ENCODE peak calls at places on chromosomes 2 and 18, in eight cellular contexts. One of them, this sample, is unnamed.

GRCh38 chr2:136858656-136859055 is 93.3 kb downstream of the THSD7B start:
- DNase-seq in left ventricle myocardium inferior: no peak
- DNase-seq in A673: no peak
- DNase-seq in endothelial cell: no peak
- DNase-seq in cardiac muscle cell: no peak
- DNase-seq in AG09319: no peak
- DNase-seq in kidney: no peak
- DNase-seq in kidney epithelial cell: no peak
- DNase-seq in this sample: no peak

GRCh38 chr2:229154381-229154780 is 116.7 kb downstream of the PID1 start:
- DNase-seq in left ventricle myocardium inferior: no peak
- DNase-seq in A673: no peak
- DNase-seq in endothelial cell: no peak
- DNase-seq in cardiac muscle cell: peak
- DNase-seq in AG09319: no peak
- DNase-seq in kidney: no peak
- DNase-seq in kidney epithelial cell: no peak
- DNase-seq in this sample: no peak

GRCh38 chr2:65265090-65266045 is 37.7 kb downstream of the ACTR2 start:
- DNase-seq in left ventricle myocardium inferior: no peak
- DNase-seq in A673: peak
- DNase-seq in endothelial cell: no peak
- DNase-seq in cardiac muscle cell: peak
- DNase-seq in AG09319: peak
- DNase-seq in kidney: no peak
- DNase-seq in kidney epithelial cell: peak
- DNase-seq in this sample: no peak

GRCh38 chr2:191802180-191802579 is 44.7 kb downstream of the CAVIN2 start:
- DNase-seq in left ventricle myocardium inferior: no peak
- DNase-seq in A673: no peak
- DNase-seq in endothelial cell: no peak
- DNase-seq in cardiac muscle cell: no peak
- DNase-seq in AG09319: no peak
- DNase-seq in kidney: no peak
- DNase-seq in kidney epithelial cell: no peak
- DNase-seq in this sample: no peak

GRCh38 chr2:136213836-136214235 is 95.9 kb upstream of the CXCR4 start:
- DNase-seq in left ventricle myocardium inferior: no peak
- DNase-seq in A673: no peak
- DNase-seq in endothelial cell: no peak
- DNase-seq in cardiac muscle cell: no peak
- DNase-seq in AG09319: no peak
- DNase-seq in kidney: no peak
- DNase-seq in kidney epithelial cell: no peak
- DNase-seq in this sample: no peak

GRCh38 chr2:20355131-20355530 is 4.5 kb upstream of the PUM2 start:
- DNase-seq in left ventricle myocardium inferior: no peak
- DNase-seq in A673: no peak
- DNase-seq in endothelial cell: no peak
- DNase-seq in cardiac muscle cell: peak
- DNase-seq in AG09319: no peak
- DNase-seq in kidney: no peak
- DNase-seq in kidney epithelial cell: no peak
- DNase-seq in this sample: no peak

GRCh38 chr18:9020221-9020620 is 82.3 kb upstream of the NDUFV2 start:
- DNase-seq in left ventricle myocardium inferior: no peak
- DNase-seq in A673: no peak
- DNase-seq in endothelial cell: no peak
- DNase-seq in cardiac muscle cell: no peak
- DNase-seq in AG09319: no peak
- DNase-seq in kidney: no peak
- DNase-seq in kidney epithelial cell: no peak
- DNase-seq in this sample: no peak

GRCh38 chr2:12236136-12236834 is 480.5 kb upstream of the TRIB2 start:
- DNase-seq in left ventricle myocardium inferior: no peak
- DNase-seq in A673: no peak
- DNase-seq in endothelial cell: no peak
- DNase-seq in cardiac muscle cell: peak
- DNase-seq in AG09319: no peak
- DNase-seq in kidney: no peak
- DNase-seq in kidney epithelial cell: no peak
- DNase-seq in this sample: no peak

GRCh38 chr2:20034821-20035220 is 16.6 kb downstream of the LAPTM4A start:
- DNase-seq in left ventricle myocardium inferior: no peak
- DNase-seq in A673: no peak
- DNase-seq in endothelial cell: no peak
- DNase-seq in cardiac muscle cell: no peak
- DNase-seq in AG09319: no peak
- DNase-seq in kidney: no peak
- DNase-seq in kidney epithelial cell: no peak
- DNase-seq in this sample: no peak

GRCh38 chr2:71950256-71951066 is 197.2 kb downstream of the CYP26B1 start:
- DNase-seq in left ventricle myocardium inferior: peak
- DNase-seq in A673: no peak
- DNase-seq in endothelial cell: no peak
- DNase-seq in cardiac muscle cell: peak
- DNase-seq in AG09319: no peak
- DNase-seq in kidney: peak
- DNase-seq in kidney epithelial cell: no peak
- DNase-seq in this sample: no peak

GRCh38 chr2:85160946-85161625 is 27.9 kb downstream of the TCF7L1 start:
- DNase-seq in left ventricle myocardium inferior: no peak
- DNase-seq in A673: no peak
- DNase-seq in endothelial cell: no peak
- DNase-seq in cardiac muscle cell: peak
- DNase-seq in AG09319: no peak
- DNase-seq in kidney: no peak
- DNase-seq in kidney epithelial cell: no peak
- DNase-seq in this sample: peak

GRCh38 chr2:85161626-85161960 is 28.4 kb downstream of the TCF7L1 start:
- DNase-seq in left ventricle myocardium inferior: no peak
- DNase-seq in A673: no peak
- DNase-seq in endothelial cell: no peak
- DNase-seq in cardiac muscle cell: no peak
- DNase-seq in AG09319: no peak
- DNase-seq in kidney: no peak
- DNase-seq in kidney epithelial cell: no peak
- DNase-seq in this sample: no peak

GRCh38 chr2:85165291-85165690 is 32.1 kb downstream of the TCF7L1 start:
- DNase-seq in left ventricle myocardium inferior: no peak
- DNase-seq in A673: no peak
- DNase-seq in endothelial cell: no peak
- DNase-seq in cardiac muscle cell: no peak
- DNase-seq in AG09319: no peak
- DNase-seq in kidney: no peak
- DNase-seq in kidney epithelial cell: no peak
- DNase-seq in this sample: no peak

GRCh38 chr2:85164145-85164559 is 31.0 kb downstream of the TCF7L1 start:
- DNase-seq in left ventricle myocardium inferior: no peak
- DNase-seq in A673: peak
- DNase-seq in endothelial cell: no peak
- DNase-seq in cardiac muscle cell: no peak
- DNase-seq in AG09319: no peak
- DNase-seq in kidney: no peak
- DNase-seq in kidney epithelial cell: no peak
- DNase-seq in this sample: no peak

DNA sequence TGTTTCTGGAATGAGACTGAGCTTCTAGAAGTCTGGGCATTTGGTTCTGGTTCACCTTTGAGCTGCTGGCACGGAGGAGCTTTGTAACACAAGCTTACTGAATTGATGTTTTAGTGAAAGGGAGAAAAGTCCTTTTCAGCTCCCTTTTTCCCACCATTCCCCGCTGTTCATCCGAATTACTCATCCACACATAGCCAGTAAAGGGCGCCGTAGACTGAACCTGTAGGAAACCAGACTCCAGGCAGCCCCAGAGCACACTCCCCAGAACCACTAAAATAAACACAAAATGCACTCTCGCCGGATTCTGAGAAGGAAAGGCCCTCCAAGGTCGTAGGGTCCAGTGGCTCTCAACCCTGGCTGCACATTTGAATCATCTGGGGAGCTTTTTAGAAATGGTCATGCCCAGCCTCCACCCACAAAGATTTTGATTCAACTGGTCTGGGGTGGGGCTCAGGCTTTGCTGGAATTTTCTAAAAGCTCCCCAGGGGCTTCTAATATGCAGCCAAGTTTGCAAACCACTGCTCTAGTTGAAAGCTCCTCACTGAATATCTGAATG is 29.6 kb downstream of the TCF7L1 start:
- DNase-seq in left ventricle myocardium inferior: no peak
- DNase-seq in A673: peak
- DNase-seq in endothelial cell: no peak
- DNase-seq in cardiac muscle cell: peak
- DNase-seq in AG09319: peak
- DNase-seq in kidney: no peak
- DNase-seq in kidney epithelial cell: no peak
- DNase-seq in this sample: no peak
- TF ChIP-seq CTCF in left ventricle myocardium inferior: no peak
- TF ChIP-seq CTCF in A673: no peak
- TF ChIP-seq CTCF in endothelial cell: no peak
- TF ChIP-seq CTCF in cardiac muscle cell: no peak
- TF ChIP-seq CTCF in AG09319: no peak
- TF ChIP-seq CTCF in kidney: no peak
- TF ChIP-seq CTCF in kidney epithelial cell: no peak
- TF ChIP-seq CTCF in this sample: no peak

DNA sequence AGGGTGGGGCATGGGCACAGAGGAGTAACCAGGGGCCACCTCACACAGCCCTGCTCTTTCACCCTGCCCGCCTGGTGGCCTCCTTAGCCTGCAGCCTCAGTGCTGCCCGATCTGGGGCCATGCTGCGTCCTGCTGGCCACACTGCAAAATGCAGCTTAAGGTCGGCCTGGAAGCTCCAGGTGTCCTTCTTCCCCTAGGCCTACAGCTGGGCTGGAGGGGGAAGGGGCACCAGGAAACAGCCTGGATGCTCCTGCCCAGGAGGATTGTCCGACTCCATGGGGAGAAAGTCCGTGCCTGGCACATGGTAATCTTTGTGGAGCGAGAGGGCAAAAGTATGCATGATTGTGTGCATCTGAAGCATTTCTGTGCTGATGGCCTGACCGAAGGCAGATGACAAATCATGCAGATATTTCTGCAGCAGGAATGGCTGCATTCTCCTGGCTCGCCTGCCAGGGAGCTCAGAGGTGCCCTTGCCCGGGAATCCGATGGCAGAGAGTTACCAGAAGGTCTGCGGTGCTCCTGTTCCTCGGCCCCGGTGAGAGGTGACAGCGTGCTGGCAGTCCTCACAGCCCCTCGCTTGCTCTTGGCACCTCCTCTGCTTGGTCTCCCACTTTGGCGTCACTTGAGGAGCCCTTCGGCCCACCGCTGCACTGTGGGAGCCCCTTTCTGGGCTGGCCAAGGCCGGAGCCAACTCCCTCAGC is 12.8 kb upstream of the ALPP start:
- DNase-seq in left ventricle myocardium inferior: no peak
- DNase-seq in A673: no peak
- DNase-seq in endothelial cell: peak
- DNase-seq in cardiac muscle cell: peak
- DNase-seq in AG09319: no peak
- DNase-seq in kidney: no peak
- DNase-seq in kidney epithelial cell: no peak
- DNase-seq in this sample: peak
- TF ChIP-seq CTCF in left ventricle myocardium inferior: peak
- TF ChIP-seq CTCF in A673: peak
- TF ChIP-seq CTCF in endothelial cell: peak
- TF ChIP-seq CTCF in cardiac muscle cell: peak
- TF ChIP-seq CTCF in AG09319: peak
- TF ChIP-seq CTCF in kidney: no peak
- TF ChIP-seq CTCF in kidney epithelial cell: peak
- TF ChIP-seq CTCF in this sample: peak

GRCh38 chr2:39696838-39697237 is 31.1 kb downstream of the TMEM178A start:
- DNase-seq in left ventricle myocardium inferior: no peak
- DNase-seq in A673: peak
- DNase-seq in endothelial cell: no peak
- DNase-seq in cardiac muscle cell: peak
- DNase-seq in AG09319: peak
- DNase-seq in kidney: no peak
- DNase-seq in kidney epithelial cell: peak
- DNase-seq in this sample: no peak
- TF ChIP-seq CTCF in left ventricle myocardium inferior: peak
- TF ChIP-seq CTCF in A673: peak
- TF ChIP-seq CTCF in endothelial cell: no peak
- TF ChIP-seq CTCF in cardiac muscle cell: peak
- TF ChIP-seq CTCF in AG09319: peak
- TF ChIP-seq CTCF in kidney: peak
- TF ChIP-seq CTCF in kidney epithelial cell: peak
- TF ChIP-seq CTCF in this sample: no peak

DNA sequence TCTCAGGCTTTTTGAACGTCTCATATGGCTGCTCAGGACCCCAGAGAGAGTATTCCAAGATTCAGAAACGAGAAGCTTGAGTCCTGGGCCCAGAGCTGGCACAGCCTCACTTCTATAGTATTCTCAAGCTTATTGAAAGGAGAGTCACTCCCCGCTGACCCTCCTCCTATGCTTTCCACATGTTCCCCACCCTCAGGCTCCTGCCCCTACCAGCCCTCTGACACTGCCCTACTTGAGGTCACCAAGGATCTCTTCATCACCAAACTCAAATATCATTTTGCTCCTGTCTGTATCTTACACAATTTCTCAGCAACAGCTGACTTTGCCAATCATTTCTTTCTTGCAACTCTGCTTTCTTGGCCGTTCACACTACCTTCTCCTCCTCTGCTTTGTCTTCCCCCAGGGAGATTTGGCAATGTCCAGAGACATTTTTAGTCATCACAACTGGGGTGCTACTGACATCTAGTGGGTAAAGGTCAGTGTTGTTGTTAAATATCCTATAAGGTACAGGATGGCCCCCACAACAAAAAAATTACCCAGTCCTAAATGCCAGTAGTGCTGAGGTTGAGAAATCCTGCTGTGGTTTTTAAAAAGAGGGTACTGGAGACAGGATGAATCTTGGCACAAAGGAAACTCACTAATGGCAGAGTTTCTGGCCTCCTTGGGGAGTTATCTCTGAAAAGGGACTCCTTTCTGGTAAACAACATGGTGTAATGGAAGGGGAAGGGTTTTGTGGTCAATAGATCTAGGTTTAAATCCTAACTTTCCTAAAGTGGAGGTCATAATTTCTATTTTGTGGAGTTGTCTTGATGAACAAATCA is 26.9 kb upstream of the INSIG2 start:
- DNase-seq in left ventricle myocardium inferior: no peak
- DNase-seq in A673: peak
- DNase-seq in endothelial cell: peak
- DNase-seq in cardiac muscle cell: peak
- DNase-seq in AG09319: peak
- DNase-seq in kidney: no peak
- DNase-seq in kidney epithelial cell: no peak
- DNase-seq in this sample: no peak
- TF ChIP-seq CTCF in left ventricle myocardium inferior: peak
- TF ChIP-seq CTCF in A673: peak
- TF ChIP-seq CTCF in endothelial cell: peak
- TF ChIP-seq CTCF in cardiac muscle cell: peak
- TF ChIP-seq CTCF in AG09319: peak
- TF ChIP-seq CTCF in kidney: no peak
- TF ChIP-seq CTCF in kidney epithelial cell: peak
- TF ChIP-seq CTCF in this sample: peak